ENCODE peak calls at places on chromosomes 11 and 22, in four cellular contexts. D is K562, R is HL-60, A is GM12878. Z is an unnamed sample.

GRCh38 chr22:27435839-27436581 is 365.5 kb downstream of the MN1 start:
- DNase-seq in R (no peak), A (no peak), D (no peak), Z (no peak)

GRCh38 chr22:46971141-46971775 is 208.8 kb downstream of the TBC1D22A start:
- DNase-seq in R (no peak), D (no peak), A (no peak), Z (no peak)

GRCh38 chr11:69055212-69055586 is 6.5 kb downstream of the TPCN2 start:
- DNase-seq in A (no peak), D (no peak), R (no peak), Z (no peak)

GRCh38 chr11:119205080-119205479 is 1.1 kb upstream of the CBL start:
- DNase-seq in A (no peak), D (no peak), R (peak; percentile 79), Z (no peak)

GRCh38 chr22:44357962-44358553 is 45.3 kb upstream of the SHISAL1 start:
- DNase-seq in A (no peak), R (no peak), D (no peak), Z (no peak)

GRCh38 chr11:110921742-110922200 is 209.5 kb upstream of the ARHGAP20 start:
- DNase-seq in A (no peak), D (no peak), R (no peak), Z (no peak)

GRCh38 chr11:128522943-128523518 is 64.3 kb downstream of the ETS1 start:
- DNase-seq in D (no peak), A (no peak), R (no peak), Z (no peak)

GRCh38 chr11:40125054-40125453 is 1334.4 kb downstream of the LRRC4C start:
- DNase-seq in R (no peak), A (no peak), D (no peak), Z (no peak)

GRCh38 chr11:60842688-60843605 is 1.0 kb downstream of the CCDC86 start:
- DNase-seq in D (no peak), A (no peak), R (no peak), Z (no peak)

GRCh38 chr11:73308963-73309960 is 1.2 kb downstream of the ARHGEF17 start:
- DNase-seq in D (peak; percentile 36), A (no peak), R (peak; percentile 34), Z (no peak)

GRCh38 chr11:120525285-120526085 is 13.9 kb downstream of the GRIK4 start:
- DNase-seq in A (no peak), R (no peak), D (no peak), Z (no peak)

GRCh38 chr11:17439316-17439782 is 37.3 kb downstream of the ABCC8 start:
- DNase-seq in D (no peak), A (no peak), R (no peak), Z (no peak)

GRCh38 chr11:99632969-99633368 is 612.2 kb downstream of the CNTN5 start:
- DNase-seq in A (no peak), D (no peak), R (peak; percentile 15), Z (no peak)

GRCh38 chr11:70135142-70136132 is 57.3 kb downstream of the ANO1 start:
- DNase-seq in D (no peak), A (no peak), R (no peak), Z (no peak)
- TF ChIP-seq SPI1 in D (no peak), A (no peak), R (no peak), Z (no peak)

GRCh38 chr11:130156108-130157022 is 3.2 kb upstream of the ST14 start:
- DNase-seq in D (no peak), R (no peak), A (no peak), Z (no peak)

GRCh38 chr11:130157111-130157510 is 2.5 kb upstream of the ST14 start:
- DNase-seq in A (no peak), R (no peak), D (no peak), Z (no peak)

GRCh38 chr11:130159139-130159538 is 443 bp upstream of the ST14 start:
- DNase-seq in A (no peak), R (no peak), D (no peak), Z (no peak)

GRCh38 chr11:130159657-130160459 is at the start of gene ST14:
- DNase-seq in D (no peak), R (no peak), A (no peak), Z (no peak)

DNA sequence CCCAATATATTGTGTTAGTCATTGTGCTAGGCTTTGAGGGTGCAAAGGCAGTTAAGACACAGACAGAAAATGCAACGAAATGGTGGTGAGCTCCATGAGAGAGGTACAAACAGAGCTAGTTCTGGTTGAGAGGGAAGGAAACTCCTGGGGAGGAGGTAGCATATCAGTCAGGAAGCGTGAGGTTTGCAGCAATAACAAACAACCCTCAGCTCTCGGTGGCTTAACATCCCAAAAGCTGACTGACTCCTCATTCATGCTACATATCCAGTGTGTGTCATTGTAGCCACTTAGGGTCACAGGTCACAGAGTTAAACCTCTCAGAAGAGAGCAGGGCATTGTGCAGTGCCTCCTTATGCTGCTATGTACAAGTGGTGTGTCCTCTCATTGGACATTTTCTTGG is 1.7 kb upstream of the ST14 start:
- DNase-seq in R (no peak), A (no peak), D (no peak), Z (no peak)
- TF ChIP-seq SPI1 in R (no peak), A (no peak), D (no peak), Z (no peak)

DNA sequence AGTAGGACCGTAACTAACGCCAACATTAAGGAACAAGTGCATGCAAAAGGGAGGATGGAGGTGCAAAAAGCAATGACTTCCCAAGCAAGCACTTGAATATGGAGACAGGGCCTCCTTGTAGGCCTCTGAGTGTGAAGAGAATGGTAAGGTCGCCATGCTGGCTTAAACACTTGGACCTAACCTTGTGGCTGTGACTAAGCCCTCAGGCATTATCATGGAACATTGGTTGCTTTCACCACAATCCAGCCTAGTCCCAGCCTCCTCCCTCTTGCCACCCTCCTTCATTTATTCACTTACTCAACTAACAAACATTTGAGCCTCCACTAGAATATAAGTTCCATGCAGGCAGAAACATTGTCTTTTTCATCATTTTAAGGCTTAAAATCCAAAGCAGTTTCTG is 11.9 kb upstream of the SYTL2 start:
- DNase-seq in D (no peak), R (no peak), A (no peak), Z (no peak)
- TF ChIP-seq SPI1 in D (no peak), R (no peak), A (no peak), Z (no peak)

DNA sequence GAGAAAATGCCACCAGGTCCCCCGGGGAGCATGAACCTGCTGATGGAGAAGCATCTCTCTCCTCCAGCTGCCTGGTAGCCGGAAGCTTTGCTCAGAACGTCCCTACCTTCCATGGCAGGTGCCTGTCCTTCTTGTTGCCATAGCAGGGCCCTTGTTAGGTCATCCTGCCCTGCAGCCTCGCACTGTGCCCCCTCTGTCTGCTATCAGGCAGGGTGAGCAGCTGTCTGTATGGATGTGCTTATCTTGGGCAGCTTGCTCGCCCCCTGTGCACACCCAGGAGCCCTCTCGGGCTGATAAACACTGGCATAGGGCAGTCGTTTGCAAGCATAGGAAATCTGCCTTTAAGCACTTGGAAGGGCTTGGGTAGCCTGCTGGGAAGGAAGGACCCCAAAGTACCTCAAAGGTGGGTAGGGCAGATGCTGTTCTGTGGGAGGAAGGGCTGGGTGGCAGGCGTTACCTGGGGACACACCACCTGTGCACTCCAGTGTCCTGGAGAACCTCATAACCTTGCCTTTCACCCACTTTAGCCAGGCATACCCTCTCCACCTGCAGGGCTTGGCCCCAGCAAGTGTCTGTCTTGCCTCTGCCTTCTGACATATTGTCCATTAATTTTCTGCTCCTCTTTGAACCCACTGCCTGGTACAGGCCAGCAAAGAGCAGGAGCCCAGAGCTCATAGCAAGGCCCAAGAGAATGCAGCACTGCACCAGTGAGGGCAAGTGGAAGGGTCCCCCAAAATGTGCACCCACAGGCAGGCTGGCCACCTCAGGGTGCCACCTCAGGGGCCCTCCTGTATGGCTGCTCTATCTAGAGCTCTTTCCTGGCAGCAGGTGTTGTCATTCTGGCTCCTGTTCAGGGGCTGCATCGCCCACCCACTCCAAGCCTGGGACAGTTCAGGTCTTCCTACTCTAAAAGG is 8.0 kb upstream of the COMT start:
- DNase-seq in D (no peak), R (no peak), A (no peak), Z (no peak)
- TF ChIP-seq SPI1 in D (no peak), R (no peak), A (no peak), Z (no peak)

DNA sequence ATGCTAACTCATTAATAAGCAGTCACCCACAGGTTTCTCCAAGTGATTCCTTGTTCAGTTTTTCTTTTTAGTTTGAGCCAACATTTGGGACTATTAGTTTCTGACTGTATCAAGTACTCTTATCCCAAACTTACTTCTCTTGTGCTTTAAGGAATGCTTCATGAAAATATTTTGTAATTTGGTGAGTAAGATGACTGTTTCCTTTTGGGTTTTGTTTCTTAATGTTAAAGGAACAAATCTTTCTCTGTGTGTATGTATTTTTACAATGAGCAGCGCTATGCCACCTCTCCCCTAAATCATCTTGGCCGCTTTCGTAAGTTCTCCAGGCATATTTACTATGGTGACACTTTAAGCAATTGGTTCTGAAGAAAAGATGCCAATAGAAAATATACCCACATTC is 72.4 kb downstream of the LDLRAD3 start:
- DNase-seq in R (no peak), D (no peak), A (no peak), Z (no peak)
- TF ChIP-seq SPI1 in R (no peak), D (no peak), A (no peak), Z (no peak)

DNA sequence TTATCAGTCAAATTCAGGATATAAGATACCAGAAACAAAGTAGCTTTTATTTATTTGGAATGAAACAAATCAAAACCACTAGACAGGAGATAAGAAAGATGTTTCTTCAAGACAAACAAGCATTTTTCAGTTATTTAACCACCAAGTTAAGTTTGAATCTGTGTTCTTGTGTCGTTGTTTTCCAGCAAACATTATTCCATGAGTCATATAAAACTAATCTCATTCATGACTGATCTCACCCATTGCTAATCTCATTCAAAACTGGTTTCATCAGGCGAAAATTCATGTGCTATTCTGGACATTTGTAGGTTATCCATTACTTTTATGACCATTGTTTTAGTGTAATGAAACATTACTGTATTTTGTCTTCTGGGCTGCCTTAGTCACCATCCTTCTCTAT is 221.7 kb downstream of the DDX10 start:
- DNase-seq in A (no peak), D (no peak), R (no peak), Z (no peak)
- TF ChIP-seq SPI1 in A (no peak), D (no peak), R (no peak), Z (no peak)

GRCh38 chr11:3047637-3048036 is 9.6 kb downstream of the CARS1 start:
- DNase-seq in A (no peak), D (no peak), R (no peak), Z (no peak)

GRCh38 chr11:3046641-3047040 is 10.6 kb downstream of the CARS1 start:
- DNase-seq in D (no peak), A (no peak), R (no peak), Z (no peak)

GRCh38 chr11:3044004-3044403 is 13.2 kb downstream of the CARS1 start:
- DNase-seq in R (no peak), A (no peak), D (no peak), Z (no peak)

GRCh38 chr11:3044915-3045314 is 12.3 kb downstream of the CARS1 start:
- DNase-seq in A (no peak), D (no peak), R (no peak), Z (no peak)

DNA sequence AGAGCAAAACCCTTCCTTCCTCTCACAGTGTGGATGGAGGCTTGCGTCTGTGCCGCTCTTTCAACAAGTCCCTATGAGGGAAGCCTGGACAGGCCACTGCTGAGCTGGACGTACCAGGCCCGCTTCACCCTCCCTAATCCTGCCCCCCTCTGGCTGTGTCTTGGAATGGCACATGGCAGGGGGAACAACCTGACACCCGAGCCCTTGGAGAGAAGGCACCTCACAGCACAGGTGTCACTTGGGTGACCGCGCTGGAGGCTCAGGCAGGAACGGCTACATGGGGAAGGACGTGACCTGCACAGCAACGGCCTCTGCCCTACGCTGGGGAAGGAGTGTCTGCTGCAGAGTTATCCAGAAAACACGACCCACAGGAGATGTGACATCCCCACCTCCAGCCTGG is 11.0 kb downstream of the CARS1 start:
- DNase-seq in A (no peak), R (no peak), D (no peak), Z (no peak)
- TF ChIP-seq SPI1 in A (no peak), R (no peak), D (no peak), Z (no peak)

GRCh38 chr22:50418624-50419023 is 56.2 kb downstream of the SBF1 start:
- DNase-seq in R (no peak), D (no peak), A (no peak), Z (no peak)
- TF ChIP-seq SPI1 in R (no peak), D (no peak), A (no peak), Z (no peak)

GRCh38 chr22:17140826-17141771 is 18.0 kb downstream of the HDHD5 start:
- DNase-seq in R (no peak), A (no peak), D (no peak), Z (no peak)
- TF ChIP-seq SPI1 in R (no peak), A (no peak), D (no peak), Z (no peak)

Z was measured in GM12891.